ENCODE peak calls at places on chromosomes 6 and 20, in four cellular contexts. H, V, X and B are unnamed samples.

GRCh38 chr20:18596270-18596669 is 8.4 kb downstream of the DTD1 start:
- DNase-seq in X (no peak), V (no peak), H (no peak), B (no peak)

GRCh38 chr6:28335040-28335563 is 846 bp downstream of the ZSCAN31 start:
- DNase-seq in H (no peak), X (no peak), V (no peak), B (no peak)

GRCh38 chr20:17500826-17501225 is 30.4 kb downstream of the BFSP1 start:
- DNase-seq in V (no peak), X (no peak), H (no peak), B (no peak)

GRCh38 chr20:23028377-23028776 is 6.7 kb upstream of the SSTR4 start:
- DNase-seq in H (no peak), X (no peak), V (no peak), B (no peak)

GRCh38 chr20:41355598-41356203 is 10.9 kb downstream of the EMILIN3 start:
- DNase-seq in X (no peak), V (no peak), H (no peak), B (no peak)

GRCh38 chr6:162706236-162706635 is 21.3 kb downstream of the PRKN start:
- DNase-seq in H (no peak), V (no peak), X (no peak), B (peak; percentile 6)

GRCh38 chr6:103675807-103676406 is 1183.8 kb downstream of the HACE1 start:
- DNase-seq in V (no peak), X (no peak), H (no peak), B (peak; percentile 20)

GRCh38 chr6:143498428-143498827 is 13.1 kb downstream of the FUCA2 start:
- DNase-seq in X (no peak), H (no peak), V (no peak), B (no peak)

GRCh38 chr20:50762435-50763201 is 31.2 kb downstream of the PARD6B start:
- DNase-seq in V (no peak), H (no peak), X (peak; percentile 65), B (peak; percentile 57)

GRCh38 chr6:8839626-8840025 is 404.3 kb upstream of the SLC35B3 start:
- DNase-seq in X (no peak), V (no peak), H (no peak), B (no peak)

GRCh38 chr20:61186771-61187170 is 65.3 kb upstream of the CDH4 start:
- DNase-seq in X (peak; percentile 55), H (no peak), V (no peak), B (peak; percentile 53)

GRCh38 chr20:1427457-1428054 is 34.7 kb upstream of the FKBP1A start:
- DNase-seq in H (peak; percentile 43), V (no peak), X (peak; percentile 59), B (peak; percentile 93)

GRCh38 chr20:4052554-4052953 is 37.2 kb upstream of the RNF24 start:
- DNase-seq in V (no peak), X (no peak), H (no peak), B (no peak)

GRCh38 chr6:37741757-37742400 is 44.2 kb upstream of the MDGA1 start:
- DNase-seq in H (peak; percentile 42), X (no peak), V (no peak), B (no peak)

GRCh38 chr20:51016521-51016920 is 6.4 kb downstream of the KCNG1 start:
- DNase-seq in H (no peak), X (no peak), V (no peak), B (no peak)

GRCh38 chr6:148348335-148348734 is 5.7 kb downstream of the SASH1 start:
- DNase-seq in V (no peak), X (no peak), H (no peak), B (no peak)

GRCh38 chr20:5848711-5849505 is 98.7 kb downstream of the SHLD1 start:
- DNase-seq in X (peak; percentile 72), V (no peak), H (no peak), B (peak; percentile 54)

GRCh38 chr20:17558154-17558940 is 11.5 kb upstream of the DSTN start:
- DNase-seq in X (peak; percentile 94), H (no peak), V (peak; percentile 59), B (peak; percentile 92)